ENCODE peak calls at places on chromosomes 2 and 18, in ten cellular contexts. One of them, this sample, is unnamed. For H3K4me1, the result is how much of the 10 kb centered on the place peaks cover.

GRCh38 chr2:21372654-21373053 is 248.9 kb downstream of the TDRD15 start:
- DNase-seq in DND-41: no peak
- DNase-seq in lower lobe of right lung: no peak
- DNase-seq in breast epithelium: no peak
- DNase-seq in CD8-positive, alpha-beta memory T cell: no peak
- DNase-seq in ovary: no peak
- DNase-seq in A549: peak
- DNase-seq in IMR-90: peak
- DNase-seq in CD8-positive, alpha-beta T cell: no peak
- DNase-seq in lung: no peak
- DNase-seq in this sample: no peak

GRCh38 chr2:65429799-65430514 is 2.4 kb downstream of the SPRED2 start:
- DNase-seq in CD8-positive, alpha-beta memory T cell: no peak
- DNase-seq in lower lobe of right lung: no peak
- DNase-seq in lung: no peak
- DNase-seq in ovary: peak
- DNase-seq in CD8-positive, alpha-beta T cell: no peak
- DNase-seq in IMR-90: no peak
- DNase-seq in DND-41: no peak
- DNase-seq in A549: no peak
- DNase-seq in breast epithelium: no peak
- DNase-seq in this sample: no peak

GRCh38 chr18:27656167-27656778 is 471.2 kb upstream of the CHST9 start:
- DNase-seq in DND-41: no peak
- DNase-seq in breast epithelium: no peak
- DNase-seq in lung: no peak
- DNase-seq in A549: no peak
- DNase-seq in ovary: no peak
- DNase-seq in lower lobe of right lung: no peak
- DNase-seq in CD8-positive, alpha-beta memory T cell: no peak
- DNase-seq in CD8-positive, alpha-beta T cell: no peak
- DNase-seq in IMR-90: no peak
- DNase-seq in this sample: no peak

GRCh38 chr2:224997802-224998201 is 44.5 kb downstream of the DOCK10 start:
- DNase-seq in CD8-positive, alpha-beta T cell: no peak
- DNase-seq in lung: no peak
- DNase-seq in IMR-90: peak
- DNase-seq in lower lobe of right lung: no peak
- DNase-seq in DND-41: no peak
- DNase-seq in A549: no peak
- DNase-seq in ovary: no peak
- DNase-seq in breast epithelium: no peak
- DNase-seq in CD8-positive, alpha-beta memory T cell: no peak
- DNase-seq in this sample: no peak

GRCh38 chr2:162217596-162217995 is 25.6 kb downstream of the FAP start:
- DNase-seq in CD8-positive, alpha-beta T cell: no peak
- DNase-seq in breast epithelium: no peak
- DNase-seq in IMR-90: peak
- DNase-seq in lung: no peak
- DNase-seq in DND-41: no peak
- DNase-seq in A549: no peak
- DNase-seq in CD8-positive, alpha-beta memory T cell: no peak
- DNase-seq in ovary: no peak
- DNase-seq in lower lobe of right lung: no peak
- DNase-seq in this sample: no peak

GRCh38 chr2:142190805-142191204 is 60.0 kb upstream of the LRP1B start:
- DNase-seq in lung: no peak
- DNase-seq in A549: no peak
- DNase-seq in IMR-90: peak
- DNase-seq in breast epithelium: no peak
- DNase-seq in CD8-positive, alpha-beta T cell: no peak
- DNase-seq in ovary: no peak
- DNase-seq in lower lobe of right lung: no peak
- DNase-seq in CD8-positive, alpha-beta memory T cell: no peak
- DNase-seq in DND-41: no peak
- DNase-seq in this sample: no peak

GRCh38 chr18:39188278-39188677 is 1622.7 kb upstream of the CELF4 start:
- DNase-seq in A549: no peak
- DNase-seq in CD8-positive, alpha-beta T cell: no peak
- DNase-seq in lung: no peak
- DNase-seq in IMR-90: no peak
- DNase-seq in DND-41: no peak
- DNase-seq in CD8-positive, alpha-beta memory T cell: no peak
- DNase-seq in ovary: no peak
- DNase-seq in lower lobe of right lung: no peak
- DNase-seq in breast epithelium: no peak
- DNase-seq in this sample: no peak

GRCh38 chr2:160224060-160224459 is 24.0 kb upstream of the ITGB6 start:
- DNase-seq in DND-41: no peak
- DNase-seq in breast epithelium: no peak
- DNase-seq in ovary: no peak
- DNase-seq in CD8-positive, alpha-beta T cell: no peak
- DNase-seq in A549: peak
- DNase-seq in lung: no peak
- DNase-seq in lower lobe of right lung: no peak
- DNase-seq in IMR-90: peak
- DNase-seq in CD8-positive, alpha-beta memory T cell: no peak
- DNase-seq in this sample: no peak

DNA sequence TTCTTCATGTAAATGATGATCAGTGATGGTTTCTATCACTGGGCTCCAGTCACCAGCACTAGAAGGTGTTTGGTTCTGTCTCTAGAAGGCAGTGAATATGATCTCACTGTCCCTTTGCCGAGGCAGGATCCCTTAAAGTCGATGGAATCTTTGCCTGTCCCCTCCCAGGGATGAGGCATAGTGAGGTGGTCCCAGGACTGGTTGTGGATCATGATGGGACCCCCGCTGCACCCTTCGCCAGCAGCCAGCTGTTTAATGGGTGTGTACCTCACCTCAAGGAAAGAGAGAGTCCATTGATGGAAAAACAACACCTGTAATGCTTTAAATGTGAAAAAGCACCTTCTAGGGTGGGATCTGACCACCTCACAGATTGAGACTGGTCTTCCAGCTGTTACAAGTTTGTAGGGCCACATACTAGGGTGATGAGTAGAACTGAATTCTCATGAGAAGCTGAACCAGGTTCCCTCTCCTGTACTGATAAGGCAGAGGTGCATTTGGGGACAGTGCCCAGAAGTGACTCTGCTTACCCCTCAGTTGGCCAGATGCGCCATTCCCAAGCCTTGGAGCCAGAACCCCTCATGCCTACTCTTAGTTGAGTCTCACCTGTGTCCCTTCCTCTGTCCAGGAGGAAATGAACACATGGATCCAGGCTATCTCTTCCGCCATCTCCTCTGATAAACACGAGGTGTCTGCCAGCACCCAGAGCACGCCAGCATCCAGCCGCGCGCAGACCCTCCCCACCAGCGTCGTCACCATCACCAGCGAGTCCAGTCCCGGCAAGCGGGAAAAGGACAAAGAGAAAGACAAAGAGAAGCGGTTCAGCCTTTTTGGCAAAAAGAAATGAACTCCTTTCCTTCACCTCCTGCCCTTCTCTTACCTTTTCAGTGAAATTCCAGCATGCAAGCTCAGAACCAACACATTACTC is 55.5 kb upstream of the EML6 start:
- DNase-seq in ovary: no peak
- DNase-seq in lower lobe of right lung: no peak
- DNase-seq in breast epithelium: no peak
- DNase-seq in CD8-positive, alpha-beta memory T cell: no peak
- DNase-seq in A549: no peak
- DNase-seq in CD8-positive, alpha-beta T cell: no peak
- DNase-seq in DND-41: no peak
- DNase-seq in IMR-90: no peak
- DNase-seq in lung: no peak
- DNase-seq in this sample: no peak
- H3K27ac ChIP-seq in ovary: peak
- H3K27ac ChIP-seq in lower lobe of right lung: peak
- H3K27ac ChIP-seq in breast epithelium: peak
- H3K27ac ChIP-seq in CD8-positive, alpha-beta memory T cell: no peak
- H3K27ac ChIP-seq in A549: no peak
- H3K27ac ChIP-seq in CD8-positive, alpha-beta T cell: no peak
- H3K27ac ChIP-seq in DND-41: no peak
- H3K27ac ChIP-seq in IMR-90: no peak
- H3K27ac ChIP-seq in lung: peak
- H3K27ac ChIP-seq in this sample: no peak

DNA sequence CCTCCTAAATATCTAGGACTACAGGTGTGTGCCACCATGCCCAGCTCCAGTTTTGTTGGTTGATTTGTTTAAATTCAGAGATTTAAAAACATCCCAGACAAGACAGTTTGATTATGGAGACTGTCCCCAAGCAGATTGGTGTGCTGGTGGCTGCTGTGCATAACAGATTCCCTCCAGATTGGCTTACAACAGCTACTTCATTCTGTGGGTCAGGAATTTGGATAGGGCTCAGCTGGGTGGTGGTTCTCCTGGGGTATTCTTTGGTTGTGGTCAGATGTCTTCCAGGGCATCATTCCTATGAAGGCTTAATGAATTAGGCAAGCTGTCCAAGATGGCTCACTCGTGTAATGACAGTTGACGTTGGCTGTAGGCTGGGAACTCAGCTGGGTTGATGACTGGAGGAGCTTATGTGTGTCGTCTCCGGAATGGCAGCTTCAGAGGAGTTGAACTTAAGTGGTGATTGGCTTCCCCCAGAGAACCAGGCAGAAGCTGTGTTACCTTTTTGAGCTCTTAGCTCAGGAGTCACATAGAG is 10.6 kb upstream of the SNORC start:
- DNase-seq in CD8-positive, alpha-beta T cell: no peak
- DNase-seq in A549: no peak
- DNase-seq in IMR-90: no peak
- DNase-seq in lower lobe of right lung: no peak
- DNase-seq in lung: no peak
- DNase-seq in DND-41: no peak
- DNase-seq in CD8-positive, alpha-beta memory T cell: no peak
- DNase-seq in breast epithelium: no peak
- DNase-seq in ovary: no peak
- DNase-seq in this sample: no peak
- H3K4me1 ChIP-seq in CD8-positive, alpha-beta T cell: under half
- H3K4me1 ChIP-seq in A549: half or more
- H3K4me1 ChIP-seq in IMR-90: under half
- H3K4me1 ChIP-seq in lower lobe of right lung: under half
- H3K4me1 ChIP-seq in lung: under half
- H3K4me1 ChIP-seq in DND-41: under half
- H3K4me1 ChIP-seq in CD8-positive, alpha-beta memory T cell: under half
- H3K4me1 ChIP-seq in breast epithelium: under half
- H3K4me1 ChIP-seq in ovary: under half
- H3K4me1 ChIP-seq in this sample: under half

GRCh38 chr2:85540131-85540587 is 1.2 kb downstream of the MAT2A start:
- DNase-seq in CD8-positive, alpha-beta T cell: no peak
- DNase-seq in IMR-90: peak
- DNase-seq in lower lobe of right lung: no peak
- DNase-seq in CD8-positive, alpha-beta memory T cell: no peak
- DNase-seq in breast epithelium: no peak
- DNase-seq in A549: no peak
- DNase-seq in ovary: no peak
- DNase-seq in lung: no peak
- DNase-seq in DND-41: no peak
- DNase-seq in this sample: no peak

GRCh38 chr2:85541753-85542457 is 2.9 kb downstream of the MAT2A start:
- DNase-seq in lower lobe of right lung: no peak
- DNase-seq in A549: no peak
- DNase-seq in IMR-90: no peak
- DNase-seq in DND-41: no peak
- DNase-seq in ovary: no peak
- DNase-seq in breast epithelium: no peak
- DNase-seq in lung: no peak
- DNase-seq in CD8-positive, alpha-beta T cell: no peak
- DNase-seq in CD8-positive, alpha-beta memory T cell: no peak
- DNase-seq in this sample: no peak

GRCh38 chr2:85539361-85540130 is 578 bp downstream of the MAT2A start:
- DNase-seq in lower lobe of right lung: peak
- DNase-seq in ovary: peak
- DNase-seq in CD8-positive, alpha-beta T cell: peak
- DNase-seq in CD8-positive, alpha-beta memory T cell: peak
- DNase-seq in A549: peak
- DNase-seq in breast epithelium: peak
- DNase-seq in DND-41: peak
- DNase-seq in lung: peak
- DNase-seq in IMR-90: peak
- DNase-seq in this sample: peak

GRCh38 chr2:85542777-85543176 is 3.8 kb downstream of the MAT2A start:
- DNase-seq in A549: no peak
- DNase-seq in lower lobe of right lung: no peak
- DNase-seq in lung: no peak
- DNase-seq in IMR-90: no peak
- DNase-seq in ovary: no peak
- DNase-seq in CD8-positive, alpha-beta memory T cell: no peak
- DNase-seq in breast epithelium: no peak
- DNase-seq in DND-41: no peak
- DNase-seq in CD8-positive, alpha-beta T cell: no peak
- DNase-seq in this sample: no peak

DNA sequence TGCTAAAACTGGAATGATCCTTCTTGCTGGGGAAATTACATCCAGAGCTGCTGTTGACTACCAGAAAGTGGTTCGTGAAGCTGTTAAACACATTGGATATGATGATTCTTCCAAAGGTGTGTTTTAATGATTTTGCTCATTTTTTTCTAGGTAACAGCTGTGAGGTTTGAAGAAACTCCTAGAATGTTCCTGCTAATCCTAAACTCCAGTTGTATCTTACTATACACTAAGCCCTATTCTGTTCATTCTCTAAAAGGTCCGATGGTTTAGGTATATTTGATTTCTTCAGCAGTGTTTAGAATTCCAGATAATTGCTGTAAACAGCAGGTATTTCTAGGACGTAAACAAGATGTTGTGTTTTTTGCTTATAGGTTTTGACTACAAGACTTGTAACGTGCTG is 2.3 kb downstream of the MAT2A start:
- DNase-seq in IMR-90: no peak
- DNase-seq in ovary: no peak
- DNase-seq in CD8-positive, alpha-beta memory T cell: no peak
- DNase-seq in lung: no peak
- DNase-seq in CD8-positive, alpha-beta T cell: no peak
- DNase-seq in breast epithelium: no peak
- DNase-seq in lower lobe of right lung: no peak
- DNase-seq in DND-41: no peak
- DNase-seq in A549: no peak
- DNase-seq in this sample: no peak
- H3K4me3 ChIP-seq in IMR-90: peak
- H3K4me3 ChIP-seq in ovary: peak
- H3K4me3 ChIP-seq in CD8-positive, alpha-beta memory T cell: no peak
- H3K4me3 ChIP-seq in lung: no peak
- H3K4me3 ChIP-seq in CD8-positive, alpha-beta T cell: no peak
- H3K4me3 ChIP-seq in breast epithelium: peak
- H3K4me3 ChIP-seq in lower lobe of right lung: peak
- H3K4me3 ChIP-seq in DND-41: peak
- H3K4me3 ChIP-seq in A549: peak
- H3K4me3 ChIP-seq in this sample: peak

DNA sequence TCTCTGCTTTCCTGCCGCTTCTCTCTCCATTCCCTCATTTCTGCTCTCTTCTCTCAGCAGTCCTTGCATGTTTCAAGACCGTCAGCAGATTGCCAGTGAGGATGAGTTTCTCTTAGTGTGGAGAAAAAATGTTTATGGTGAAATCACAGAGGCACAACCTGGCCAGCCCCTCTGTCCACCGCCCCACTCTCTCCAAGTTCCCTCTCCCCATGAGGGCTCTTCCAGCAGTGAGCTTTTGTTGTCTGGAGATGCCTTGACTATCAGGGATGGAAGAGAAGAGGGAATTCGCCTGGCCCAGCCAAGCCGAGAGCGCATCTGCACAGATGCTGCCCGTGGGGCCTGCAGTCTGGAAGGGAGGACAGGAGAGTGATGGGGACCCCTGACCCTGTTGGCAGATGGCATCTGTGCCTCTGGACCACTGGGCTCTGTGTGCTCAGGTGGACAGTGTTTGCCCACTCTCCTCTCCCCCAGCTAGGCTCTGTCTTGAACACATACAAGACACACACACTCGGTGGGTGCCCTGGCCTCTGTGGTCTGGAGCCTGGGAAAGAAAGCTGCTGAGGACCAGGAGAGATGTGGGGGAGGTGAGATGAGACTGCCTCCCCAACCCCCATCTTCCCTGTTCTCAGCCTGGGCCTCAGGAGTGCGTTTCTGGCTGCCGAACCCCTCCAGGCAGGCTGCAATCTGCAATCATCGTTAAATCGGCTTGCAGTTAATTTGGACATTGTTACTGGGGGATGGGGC is 4.4 kb downstream of the ITM2C start:
- DNase-seq in ovary: no peak
- DNase-seq in lung: no peak
- DNase-seq in CD8-positive, alpha-beta memory T cell: no peak
- DNase-seq in A549: no peak
- DNase-seq in DND-41: no peak
- DNase-seq in CD8-positive, alpha-beta T cell: no peak
- DNase-seq in breast epithelium: no peak
- DNase-seq in IMR-90: no peak
- DNase-seq in lower lobe of right lung: no peak
- DNase-seq in this sample: no peak
- H3K27ac ChIP-seq in ovary: no peak
- H3K27ac ChIP-seq in lung: no peak
- H3K27ac ChIP-seq in CD8-positive, alpha-beta memory T cell: no peak
- H3K27ac ChIP-seq in A549: no peak
- H3K27ac ChIP-seq in DND-41: no peak
- H3K27ac ChIP-seq in CD8-positive, alpha-beta T cell: no peak
- H3K27ac ChIP-seq in breast epithelium: no peak
- H3K27ac ChIP-seq in IMR-90: no peak
- H3K27ac ChIP-seq in lower lobe of right lung: no peak
- H3K27ac ChIP-seq in this sample: no peak